ENCODE peak calls at places on chromosomes 6 and 20, in four cellular contexts. One of them, this sample, is unnamed. For H3K4me1, the result is how much of the 10 kb centered on the place peaks cover.

GRCh38 chr6:36660771-36661471 is 17.6 kb upstream of the CDKN1A start:
- DNase-seq in mesendoderm: peak
- DNase-seq in NT2/D1: no peak
- DNase-seq in right cardiac atrium: peak
- DNase-seq in this sample: peak

GRCh38 chr20:46558511-46558959 is 8.1 kb upstream of the OCSTAMP start:
- DNase-seq in mesendoderm: peak
- DNase-seq in NT2/D1: no peak
- DNase-seq in right cardiac atrium: no peak
- DNase-seq in this sample: no peak

GRCh38 chr6:155130161-155130853 is 133.5 kb upstream of the CLDN20 start:
- DNase-seq in mesendoderm: no peak
- DNase-seq in NT2/D1: no peak
- DNase-seq in right cardiac atrium: no peak
- DNase-seq in this sample: no peak

GRCh38 chr6:124223596-124223995 is 419.9 kb downstream of the NKAIN2 start:
- DNase-seq in mesendoderm: peak
- DNase-seq in NT2/D1: no peak
- DNase-seq in right cardiac atrium: no peak
- DNase-seq in this sample: no peak

GRCh38 chr6:168609026-168609685 is 168.2 kb downstream of the SMOC2 start:
- DNase-seq in mesendoderm: no peak
- DNase-seq in NT2/D1: no peak
- DNase-seq in right cardiac atrium: no peak
- DNase-seq in this sample: no peak

GRCh38 chr20:21029356-21029755 is 76.8 kb downstream of the LINC00237 start:
- DNase-seq in mesendoderm: no peak
- DNase-seq in NT2/D1: no peak
- DNase-seq in right cardiac atrium: no peak
- DNase-seq in this sample: no peak

GRCh38 chr6:28589234-28589951 is 63.7 kb downstream of the GPX5 start:
- DNase-seq in mesendoderm: peak
- DNase-seq in NT2/D1: peak
- DNase-seq in right cardiac atrium: no peak
- DNase-seq in this sample: no peak

GRCh38 chr6:34447915-34448314 is 18.0 kb upstream of the PACSIN1 start:
- DNase-seq in mesendoderm: no peak
- DNase-seq in NT2/D1: no peak
- DNase-seq in right cardiac atrium: no peak
- DNase-seq in this sample: no peak

GRCh38 chr6:10882654-10883053 is 813 bp upstream of the GCM2 start:
- DNase-seq in mesendoderm: peak
- DNase-seq in NT2/D1: no peak
- DNase-seq in right cardiac atrium: peak
- DNase-seq in this sample: no peak

GRCh38 chr6:156348376-156348775 is 428.8 kb upstream of the ARID1B start:
- DNase-seq in mesendoderm: no peak
- DNase-seq in NT2/D1: no peak
- DNase-seq in right cardiac atrium: no peak
- DNase-seq in this sample: no peak

GRCh38 chr6:62805431-62805830 is 405.8 kb upstream of the FKBP1C start:
- DNase-seq in mesendoderm: no peak
- DNase-seq in NT2/D1: no peak
- DNase-seq in right cardiac atrium: no peak
- DNase-seq in this sample: no peak

GRCh38 chr6:43944908-43945777 is 175.1 kb downstream of the VEGFA start:
- DNase-seq in mesendoderm: no peak
- DNase-seq in NT2/D1: no peak
- DNase-seq in right cardiac atrium: no peak
- DNase-seq in this sample: no peak

GRCh38 chr20:32614303-32614702 is 29.2 kb upstream of the NOL4L start:
- DNase-seq in mesendoderm: no peak
- DNase-seq in NT2/D1: no peak
- DNase-seq in right cardiac atrium: no peak
- DNase-seq in this sample: no peak

GRCh38 chr20:17648782-17649730 is 33.0 kb downstream of the RRBP1 start:
- DNase-seq in mesendoderm: no peak
- DNase-seq in NT2/D1: no peak
- DNase-seq in right cardiac atrium: peak
- DNase-seq in this sample: peak

GRCh38 chr6:34225551-34225950 is 11.1 kb upstream of the HMGA1 start:
- DNase-seq in mesendoderm: no peak
- DNase-seq in NT2/D1: no peak
- DNase-seq in right cardiac atrium: no peak
- DNase-seq in this sample: no peak

GRCh38 chr6:70675822-70676221 is 8.1 kb downstream of the SMAP1 start:
- DNase-seq in mesendoderm: no peak
- DNase-seq in NT2/D1: no peak
- DNase-seq in right cardiac atrium: no peak
- DNase-seq in this sample: no peak

GRCh38 chr6:149397384-149397783 is 2.7 kb upstream of the SUMO4 start:
- DNase-seq in mesendoderm: no peak
- DNase-seq in NT2/D1: no peak
- DNase-seq in right cardiac atrium: no peak
- DNase-seq in this sample: no peak

GRCh38 chr20:35972445-35972844 is 4.1 kb downstream of the CNBD2 start:
- DNase-seq in mesendoderm: no peak
- DNase-seq in NT2/D1: no peak
- DNase-seq in right cardiac atrium: no peak
- DNase-seq in this sample: no peak

GRCh38 chr20:35976012-35976411 is 7.6 kb downstream of the CNBD2 start:
- DNase-seq in mesendoderm: no peak
- DNase-seq in NT2/D1: no peak
- DNase-seq in right cardiac atrium: no peak
- DNase-seq in this sample: no peak

GRCh38 chr20:35978041-35978513 is 9.7 kb downstream of the CNBD2 start:
- DNase-seq in mesendoderm: no peak
- DNase-seq in NT2/D1: no peak
- DNase-seq in right cardiac atrium: no peak
- DNase-seq in this sample: no peak

GRCh38 chr20:35971981-35972380 is 3.6 kb downstream of the CNBD2 start:
- DNase-seq in mesendoderm: no peak
- DNase-seq in NT2/D1: no peak
- DNase-seq in right cardiac atrium: no peak
- DNase-seq in this sample: no peak

DNA sequence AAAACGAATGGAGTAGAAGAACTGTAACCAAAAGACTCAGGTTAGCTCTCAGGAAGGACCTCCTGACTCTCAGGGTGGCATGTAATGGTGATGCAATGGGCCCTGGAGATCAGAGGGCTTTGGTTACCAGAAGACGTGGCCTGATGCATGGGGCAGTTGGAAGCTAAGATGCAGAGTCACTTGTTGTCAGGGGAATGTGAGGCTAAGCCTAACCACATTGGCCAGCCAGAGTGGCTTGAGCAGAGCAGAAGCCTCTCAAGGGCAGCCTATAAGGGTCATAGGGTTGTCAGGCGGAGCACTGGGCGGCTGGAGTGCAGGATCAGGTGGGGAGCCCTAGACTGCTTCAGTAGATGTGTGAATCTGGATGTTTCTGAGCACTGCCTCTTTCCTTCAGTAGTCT is 5.9 kb downstream of the CNBD2 start:
- DNase-seq in mesendoderm: no peak
- DNase-seq in NT2/D1: no peak
- DNase-seq in right cardiac atrium: no peak
- DNase-seq in this sample: no peak
- H3K4me1 ChIP-seq in mesendoderm: under half
- H3K4me1 ChIP-seq in NT2/D1: under half
- H3K4me1 ChIP-seq in right cardiac atrium: under half
- H3K4me1 ChIP-seq in this sample: under half

GRCh38 chr20:11850901-11851300 is 66.8 kb upstream of the BTBD3 start:
- DNase-seq in mesendoderm: no peak
- DNase-seq in NT2/D1: no peak
- DNase-seq in right cardiac atrium: no peak
- DNase-seq in this sample: no peak

GRCh38 chr20:11851646-11852045 is 66.0 kb upstream of the BTBD3 start:
- DNase-seq in mesendoderm: no peak
- DNase-seq in NT2/D1: no peak
- DNase-seq in right cardiac atrium: no peak
- DNase-seq in this sample: no peak

GRCh38 chr20:11849976-11850670 is 67.6 kb upstream of the BTBD3 start:
- DNase-seq in mesendoderm: no peak
- DNase-seq in NT2/D1: no peak
- DNase-seq in right cardiac atrium: no peak
- DNase-seq in this sample: no peak

GRCh38 chr20:11847827-11848226 is 69.9 kb upstream of the BTBD3 start:
- DNase-seq in mesendoderm: no peak
- DNase-seq in NT2/D1: no peak
- DNase-seq in right cardiac atrium: no peak
- DNase-seq in this sample: no peak

GRCh38 chr20:11849270-11849920 is 68.3 kb upstream of the BTBD3 start:
- DNase-seq in mesendoderm: no peak
- DNase-seq in NT2/D1: no peak
- DNase-seq in right cardiac atrium: no peak
- DNase-seq in this sample: no peak
- H3K4me1 ChIP-seq in mesendoderm: under half
- H3K4me1 ChIP-seq in NT2/D1: under half
- H3K4me1 ChIP-seq in right cardiac atrium: under half
- H3K4me1 ChIP-seq in this sample: under half

GRCh38 chr6:108578595-108579038 is 17.9 kb downstream of the FOXO3 start:
- DNase-seq in mesendoderm: no peak
- DNase-seq in NT2/D1: no peak
- DNase-seq in right cardiac atrium: no peak
- DNase-seq in this sample: peak
- H3K4me1 ChIP-seq in mesendoderm: under half
- H3K4me1 ChIP-seq in NT2/D1: under half
- H3K4me1 ChIP-seq in right cardiac atrium: under half
- H3K4me1 ChIP-seq in this sample: half or more

GRCh38 chr20:23060629-23061028 is 11.2 kb upstream of the THBD start:
- DNase-seq in mesendoderm: no peak
- DNase-seq in NT2/D1: no peak
- DNase-seq in right cardiac atrium: no peak
- DNase-seq in this sample: no peak

GRCh38 chr20:23062632-23063031 is 13.2 kb upstream of the THBD start:
- DNase-seq in mesendoderm: no peak
- DNase-seq in NT2/D1: no peak
- DNase-seq in right cardiac atrium: no peak
- DNase-seq in this sample: no peak

GRCh38 chr20:23061262-23061661 is 11.8 kb upstream of the THBD start:
- DNase-seq in mesendoderm: no peak
- DNase-seq in NT2/D1: no peak
- DNase-seq in right cardiac atrium: no peak
- DNase-seq in this sample: no peak

GRCh38 chr20:23063573-23063972 is 14.1 kb upstream of the THBD start:
- DNase-seq in mesendoderm: no peak
- DNase-seq in NT2/D1: no peak
- DNase-seq in right cardiac atrium: no peak
- DNase-seq in this sample: no peak

GRCh38 chr20:23061713-23062561 is 12.5 kb upstream of the THBD start:
- DNase-seq in mesendoderm: peak
- DNase-seq in NT2/D1: no peak
- DNase-seq in right cardiac atrium: peak
- DNase-seq in this sample: no peak
- H3K4me1 ChIP-seq in mesendoderm: under half
- H3K4me1 ChIP-seq in NT2/D1: under half
- H3K4me1 ChIP-seq in right cardiac atrium: under half
- H3K4me1 ChIP-seq in this sample: under half

DNA sequence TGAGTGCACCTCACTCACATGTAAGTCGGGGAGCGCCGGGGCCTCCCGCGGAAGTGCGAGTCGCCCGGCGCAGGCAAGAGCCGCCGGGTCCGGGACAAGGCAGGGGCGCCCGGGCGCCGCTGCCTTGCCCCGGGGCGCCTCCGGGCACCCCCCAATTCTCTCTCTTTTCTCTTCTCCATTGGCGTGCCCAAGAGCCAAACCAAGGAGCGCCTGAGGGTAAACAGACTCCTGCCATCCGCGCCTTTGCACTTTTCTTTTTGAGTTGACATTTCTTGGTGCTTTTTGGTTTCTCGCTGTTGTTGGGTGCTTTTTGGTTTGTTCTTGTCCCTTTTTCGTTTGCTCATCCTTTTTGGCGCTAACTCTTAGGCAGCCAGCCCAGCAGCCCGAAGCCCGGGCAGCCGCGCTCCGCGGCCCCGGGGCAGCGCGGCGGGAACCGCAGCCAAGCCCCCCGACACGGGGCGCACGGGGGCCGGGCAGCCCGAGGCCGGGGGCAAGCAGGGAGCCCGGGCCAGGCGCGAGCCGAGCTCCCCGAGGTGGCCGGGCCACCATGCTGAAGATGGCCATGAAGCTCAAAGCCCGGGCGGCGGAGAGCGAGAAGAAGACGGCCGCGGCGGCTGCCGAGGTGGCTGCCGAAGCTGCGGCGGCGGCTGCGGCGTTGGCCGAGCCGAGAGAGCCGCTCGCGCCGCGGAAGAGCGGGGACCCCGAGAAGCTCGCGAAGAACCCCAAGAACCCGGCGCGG is 37.0 kb downstream of the GNAS start:
- DNase-seq in mesendoderm: no peak
- DNase-seq in NT2/D1: no peak
- DNase-seq in right cardiac atrium: peak
- DNase-seq in this sample: peak
- H3K4me1 ChIP-seq in mesendoderm: under half
- H3K4me1 ChIP-seq in NT2/D1: under half
- H3K4me1 ChIP-seq in right cardiac atrium: under half
- H3K4me1 ChIP-seq in this sample: under half

This sample was measured in right lobe of liver.